ENCODE peak calls at places on chromosome 17, in ten cellular contexts. T is endothelial cell of umbilical vein, G is lower leg skin, W is fibroblast of lung, Y is HepG2, X is type B pancreatic cell, K is kidney epithelial cell, C is GM13976, B is HFFc6, S is cardiac fibroblast. J is an unnamed sample.

GRCh38 chr17:73541111-73541510 is 103.1 kb downstream of the SDK2 start:
- DNase-seq in C (no peak), S (no peak), Y (no peak), B (no peak), T (no peak), K (no peak), G (no peak), X (no peak), W (no peak), J (no peak)

GRCh38 chr17:74842599-74843351 is 16.9 kb downstream of the GRIN2C start:
- DNase-seq in C (peak; percentile 75), S (peak; percentile 63), K (no peak), B (peak; percentile 34), X (no peak), G (no peak), W (peak; percentile 51), T (peak; percentile 82), Y (peak; percentile 52), J (no peak)

GRCh38 chr17:64120159-64120558 is 9.8 kb downstream of the ERN1 start:
- DNase-seq in K (no peak), C (no peak), W (no peak), S (no peak), Y (peak; percentile 81), G (no peak), B (no peak), X (no peak), T (no peak), J (no peak)

GRCh38 chr17:68709461-68709860 is 108.3 kb upstream of the FAM20A start:
- DNase-seq in C (no peak), X (no peak), K (no peak), Y (no peak), G (no peak), S (no peak), T (no peak), W (no peak), B (no peak), J (no peak)

GRCh38 chr17:71699907-71700306 is 420.9 kb upstream of the SOX9 start:
- DNase-seq in G (no peak), T (no peak), X (no peak), Y (no peak), W (no peak), S (no peak), K (no peak), C (no peak), B (no peak), J (no peak)

GRCh38 chr17:10633738-10634379 is 23.2 kb downstream of the MYH3 start:
- DNase-seq in G (no peak), Y (no peak), B (no peak), W (no peak), S (no peak), C (peak; percentile 81), K (no peak), T (no peak), X (no peak), J (no peak)

GRCh38 chr17:13209091-13209490 is 191.3 kb upstream of the ELAC2 start:
- DNase-seq in C (no peak), W (peak; percentile 34), B (no peak), Y (no peak), G (no peak), X (no peak), K (no peak), T (no peak), S (peak; percentile 48), J (no peak)

GRCh38 chr17:65324574-65324973 is 187.4 kb downstream of the RGS9 start:
- DNase-seq in C (no peak), X (no peak), S (no peak), T (no peak), W (no peak), G (no peak), Y (no peak), K (no peak), B (no peak), J (no peak)

GRCh38 chr17:61657338-61657737 is 66.3 kb upstream of the NACA2 start:
- DNase-seq in T (peak; percentile 17), K (no peak), X (no peak), W (no peak), G (no peak), Y (no peak), B (no peak), S (no peak), C (no peak), J (no peak)
- TF ChIP-seq CTCF in T (no peak), K (no peak), X (no peak), W (no peak), G (no peak), Y (no peak), B (no peak), S (no peak), C (no peak), J (no peak)

GRCh38 chr17:40883960-40884359 is 1.1 kb downstream of the KRT20 start:
- DNase-seq in C (no peak), X (no peak), S (no peak), B (no peak), T (no peak), Y (no peak), W (no peak), G (no peak), K (no peak), J (no peak)

GRCh38 chr17:40883031-40883430 is 2.0 kb downstream of the KRT20 start:
- DNase-seq in Y (no peak), S (no peak), W (no peak), C (no peak), K (no peak), T (no peak), G (no peak), X (no peak), B (no peak), J (no peak)

GRCh38 chr17:40886090-40886489 is 1.0 kb upstream of the KRT20 start:
- DNase-seq in X (no peak), S (peak; percentile 5), K (no peak), Y (no peak), G (no peak), W (peak; percentile 34), T (peak; percentile 5), C (no peak), B (peak; percentile 10), J (no peak)

GRCh38 chr17:40888321-40888720 is 3.3 kb upstream of the KRT20 start:
- DNase-seq in G (no peak), S (no peak), B (no peak), X (no peak), C (no peak), W (no peak), Y (no peak), T (no peak), K (no peak), J (no peak)

GRCh38 chr17:40884708-40885512 is at the start of gene KRT20:
- DNase-seq in B (no peak), T (no peak), W (no peak), Y (no peak), X (no peak), S (no peak), G (no peak), K (no peak), C (no peak), J (no peak)
- TF ChIP-seq CTCF in B (peak; percentile 64), T (no peak), W (peak; percentile 3), Y (no peak), X (peak; percentile 48), S (peak; percentile 19), G (no peak), K (no peak), C (no peak), J (no peak)

GRCh38 chr17:8800656-8801055 is 1.5 kb upstream of the MFSD6L start:
- DNase-seq in B (no peak), Y (no peak), T (no peak), C (no peak), S (no peak), G (no peak), W (no peak), X (no peak), K (no peak), J (no peak)

GRCh38 chr17:8799851-8800212 is 667 bp upstream of the MFSD6L start:
- DNase-seq in B (no peak), W (no peak), G (no peak), T (no peak), S (no peak), K (no peak), X (no peak), C (no peak), Y (no peak), J (no peak)

GRCh38 chr17:8797621-8798175 is 1.5 kb downstream of the MFSD6L start:
- DNase-seq in S (no peak), W (no peak), B (no peak), T (no peak), C (no peak), K (no peak), Y (no peak), G (no peak), X (no peak), J (no peak)

GRCh38 chr17:8798176-8799000 is 777 bp downstream of the MFSD6L start:
- DNase-seq in C (no peak), T (no peak), W (no peak), K (no peak), G (no peak), Y (no peak), B (no peak), X (no peak), S (no peak), J (no peak)

DNA sequence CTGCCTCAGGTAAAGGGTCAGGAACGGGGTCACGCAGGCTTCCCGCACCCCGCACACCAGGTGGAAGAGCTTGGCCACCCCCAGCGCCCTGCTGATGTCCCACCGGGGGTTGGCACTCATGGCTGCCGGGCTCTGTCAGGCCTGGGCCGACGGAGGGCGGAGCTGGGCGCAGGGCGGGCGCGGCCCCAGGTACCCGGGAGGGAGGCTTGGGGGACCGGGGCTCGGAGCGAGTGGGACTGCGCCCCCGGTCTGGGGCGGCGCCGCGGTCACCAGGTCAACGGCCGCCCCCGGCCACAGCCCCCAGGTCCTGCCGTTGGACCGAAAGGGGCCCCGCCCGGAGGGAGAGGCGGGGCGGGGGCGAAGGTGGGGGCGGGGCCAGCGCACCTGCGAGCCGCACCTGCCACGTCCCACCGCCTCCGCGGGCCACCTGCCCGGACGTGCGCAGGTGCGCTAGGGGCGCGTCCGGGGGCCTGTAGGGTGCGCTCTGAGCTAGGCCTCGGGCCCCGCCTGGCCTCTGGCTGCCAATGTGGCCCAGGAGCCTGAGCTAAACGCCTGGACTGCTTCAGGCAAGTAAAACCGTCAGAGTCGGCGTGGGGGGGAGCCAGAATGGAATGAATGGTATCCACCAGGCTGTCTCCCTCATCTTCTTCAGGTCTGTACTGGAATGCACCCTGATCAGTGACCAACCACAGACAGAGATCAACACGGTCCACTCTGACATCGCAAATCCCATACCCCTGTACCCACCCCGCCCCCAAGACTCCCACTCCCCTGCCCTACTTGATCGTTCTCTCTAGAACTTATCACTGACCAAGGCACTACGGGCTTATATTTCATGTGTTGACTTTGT is at the start of gene MFSD6L:
- DNase-seq in W (peak; percentile 16), G (peak; percentile 5), X (no peak), K (no peak), C (no peak), T (no peak), B (no peak), S (no peak), Y (no peak), J (no peak)
- TF ChIP-seq CTCF in W (no peak), G (no peak), X (no peak), K (peak; percentile 18), C (no peak), T (no peak), B (no peak), S (no peak), Y (no peak), J (no peak)

DNA sequence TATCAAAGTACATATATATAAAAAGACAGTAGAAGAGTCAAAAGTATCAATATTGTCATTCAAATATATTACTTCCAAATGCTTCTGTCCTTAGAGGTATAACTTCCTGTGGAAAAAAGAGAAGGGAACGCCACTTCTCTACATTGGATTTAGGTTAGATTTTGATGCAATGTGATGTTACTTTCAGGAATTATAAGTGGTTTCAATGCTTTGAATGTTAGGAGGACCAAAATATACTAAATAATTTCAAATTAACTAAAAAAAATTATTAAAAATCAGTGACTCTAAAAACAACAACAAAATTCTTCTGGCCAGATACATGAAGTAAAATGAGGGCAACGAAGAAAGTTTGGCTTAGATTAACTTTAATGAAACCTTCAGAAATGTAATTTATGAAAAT is 88.0 kb downstream of the BRIP1 start:
- DNase-seq in T (no peak), W (no peak), S (no peak), X (no peak), Y (no peak), C (no peak), B (no peak), K (no peak), G (no peak), J (no peak)
- TF ChIP-seq CTCF in T (no peak), W (no peak), S (no peak), X (no peak), Y (no peak), C (no peak), B (no peak), K (no peak), G (no peak), J (no peak)

J was measured in natural killer cell.